ENCODE peak calls at places on chromosomes 2 and 18, in nine cellular contexts. P, M, Q, G, A, H, S, D and L are unnamed samples.

GRCh38 chr2:216074794-216075193 is 6.8 kb downstream of the PECR start:
- DNase-seq in P (no peak), S (no peak), G (no peak), Q (no peak), H (no peak), M (no peak), A (no peak), D (no peak), L (no peak)

GRCh38 chr2:205696541-205697441 is 14.5 kb downstream of the NRP2 start:
- DNase-seq in Q (no peak), M (peak; percentile 52), H (peak; percentile 63), P (peak; percentile 45), S (no peak), G (no peak), D (no peak), A (no peak), L (peak; percentile 57)

GRCh38 chr2:185502351-185502750 is 236.3 kb upstream of the FSIP2 start:
- DNase-seq in G (no peak), D (no peak), Q (no peak), H (no peak), S (no peak), A (no peak), M (no peak), P (no peak), L (no peak)

GRCh38 chr18:36780748-36781147 is 48.1 kb downstream of the TPGS2 start:
- DNase-seq in M (no peak), S (no peak), H (peak; percentile 73), A (peak; percentile 20), Q (no peak), D (no peak), P (no peak), G (no peak), L (no peak)

GRCh38 chr2:237309416-237309815 is 104.5 kb downstream of the COL6A3 start:
- DNase-seq in S (no peak), M (no peak), H (no peak), Q (no peak), D (no peak), P (no peak), G (no peak), A (no peak), L (no peak)

GRCh38 chr2:66547887-66548286 is 113.0 kb downstream of the MEIS1 start:
- DNase-seq in A (no peak), G (no peak), M (no peak), S (no peak), H (no peak), D (no peak), P (no peak), Q (no peak), L (no peak)

GRCh38 chr2:185472574-185472973 is 266.0 kb upstream of the FSIP2 start:
- DNase-seq in D (no peak), A (no peak), S (no peak), G (no peak), H (no peak), P (no peak), M (no peak), Q (no peak), L (no peak)

GRCh38 chr2:180017764-180018163 is 10.7 kb upstream of the CWC22 start:
- DNase-seq in Q (no peak), S (no peak), P (no peak), G (peak; percentile 16), H (peak; percentile 26), A (peak; percentile 64), D (no peak), M (no peak), L (peak; percentile 72)

GRCh38 chr18:31101148-31102019 is 837 bp downstream of the DSC2 start:
- DNase-seq in M (peak; percentile 13), D (no peak), S (no peak), Q (peak; percentile 28), P (no peak), H (no peak), G (no peak), A (no peak), L (no peak)
- H3K4me3 ChIP-seq in M (peak overlapping the region; percentile 74), D (peak overlapping the region; percentile 50), S (no peak overlapping the region), Q (peak overlapping the region; percentile 63), P (no peak overlapping the region), H (no peak overlapping the region), G (peak overlapping the region; percentile 57), A (peak overlapping the region; percentile 42), L (peak overlapping the region; percentile 42)

DNA sequence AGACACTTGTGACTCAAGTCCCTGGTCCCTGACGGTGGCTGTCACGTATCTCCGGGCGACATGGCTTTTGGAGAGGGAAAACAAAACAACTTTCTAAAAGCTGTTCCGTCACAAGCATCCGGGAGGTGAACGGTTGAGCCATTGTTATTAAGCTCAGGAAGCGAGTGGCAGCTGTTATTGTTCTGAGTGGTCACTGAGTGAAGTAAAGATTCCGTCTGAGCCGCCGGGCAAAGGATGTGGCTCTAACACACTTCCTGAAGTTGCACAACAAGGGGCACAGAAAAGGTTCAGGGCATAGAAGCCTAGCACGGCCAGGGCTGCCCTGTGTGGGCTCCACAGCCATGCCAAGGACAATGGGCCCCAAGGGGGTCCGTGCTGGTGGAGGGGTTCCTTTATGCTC is 24.3 kb downstream of the INPP5D start:
- DNase-seq in P (no peak), G (no peak), A (no peak), M (no peak), D (peak; percentile 87), S (no peak), Q (no peak), H (no peak), L (no peak)
- H3K4me3 ChIP-seq in P (no peak overlapping the region), G (no peak overlapping the region), A (no peak overlapping the region), M (no peak overlapping the region), D (no peak overlapping the region), S (peak overlapping the region; percentile 13), Q (no peak overlapping the region), H (no peak overlapping the region), L (no peak overlapping the region)

GRCh38 chr2:113167115-113167932 is 6.4 kb upstream of the PSD4 start:
- DNase-seq in P (no peak), H (no peak), G (no peak), A (no peak), M (no peak), S (no peak), Q (no peak), D (no peak), L (no peak)
- H3K4me3 ChIP-seq in P (no peak overlapping the region), H (no peak overlapping the region), G (no peak overlapping the region), A (no peak overlapping the region), M (no peak overlapping the region), S (peak overlapping the region; percentile 24), Q (no peak overlapping the region), D (no peak overlapping the region), L (no peak overlapping the region)

DNA sequence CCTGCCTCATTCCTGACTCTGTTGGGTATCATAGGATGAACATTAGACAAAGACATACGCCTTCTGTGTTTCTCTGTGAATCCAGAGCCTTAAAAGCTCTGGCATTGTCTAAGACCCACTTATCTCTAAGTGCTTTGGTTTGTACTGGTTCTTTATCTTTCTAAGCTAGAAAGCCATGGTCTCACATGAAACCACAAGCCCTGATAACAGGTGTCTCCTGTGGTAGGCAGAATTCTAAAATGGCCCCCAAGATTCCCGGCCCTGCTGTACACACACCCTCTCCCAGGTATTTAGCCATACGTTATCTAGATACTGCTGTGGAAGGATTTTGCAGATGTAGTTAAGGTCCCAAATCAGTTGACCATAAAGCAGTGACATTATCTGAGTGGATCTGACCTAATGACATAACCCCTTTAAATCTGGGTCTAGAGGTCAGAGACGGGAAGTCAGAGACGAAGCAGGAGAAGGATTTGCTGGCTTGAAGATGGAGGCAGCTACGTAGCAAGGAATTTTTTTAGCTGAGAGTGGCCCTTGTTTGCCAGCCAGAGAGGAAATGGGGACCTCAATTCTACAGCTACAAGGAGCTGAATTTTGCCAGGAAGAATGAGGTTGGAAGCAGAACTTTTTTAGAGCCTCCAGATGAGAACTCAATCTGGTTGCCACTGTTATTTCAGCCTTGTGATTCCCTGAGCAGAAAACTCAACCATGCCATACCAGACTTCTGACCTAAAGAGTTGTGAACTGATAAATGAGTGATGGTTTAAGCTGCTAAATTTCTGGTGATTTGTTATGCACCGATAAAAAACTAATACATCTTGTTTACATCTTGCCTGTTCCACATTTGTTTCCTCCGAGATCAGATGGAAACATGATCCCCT is 186.7 kb downstream of the CAMKMT start:
- DNase-seq in Q (no peak), H (no peak), A (no peak), S (no peak), G (no peak), D (no peak), P (no peak), M (no peak), L (no peak)
- H3K4me3 ChIP-seq in Q (no peak overlapping the region), H (no peak overlapping the region), A (no peak overlapping the region), S (no peak overlapping the region), G (no peak overlapping the region), D (no peak overlapping the region), P (no peak overlapping the region), M (no peak overlapping the region), L (no peak overlapping the region)

GRCh38 chr2:69624611-69625010 is 18.9 kb downstream of the AAK1 start:
- DNase-seq in H (no peak), Q (no peak), D (no peak), A (peak; percentile 22), P (no peak), S (no peak), G (no peak), M (no peak), L (no peak)
- H3K4me3 ChIP-seq in H (no peak overlapping the region), Q (no peak overlapping the region), D (no peak overlapping the region), A (no peak overlapping the region), P (no peak overlapping the region), S (no peak overlapping the region), G (no peak overlapping the region), M (no peak overlapping the region), L (no peak overlapping the region)

DNA sequence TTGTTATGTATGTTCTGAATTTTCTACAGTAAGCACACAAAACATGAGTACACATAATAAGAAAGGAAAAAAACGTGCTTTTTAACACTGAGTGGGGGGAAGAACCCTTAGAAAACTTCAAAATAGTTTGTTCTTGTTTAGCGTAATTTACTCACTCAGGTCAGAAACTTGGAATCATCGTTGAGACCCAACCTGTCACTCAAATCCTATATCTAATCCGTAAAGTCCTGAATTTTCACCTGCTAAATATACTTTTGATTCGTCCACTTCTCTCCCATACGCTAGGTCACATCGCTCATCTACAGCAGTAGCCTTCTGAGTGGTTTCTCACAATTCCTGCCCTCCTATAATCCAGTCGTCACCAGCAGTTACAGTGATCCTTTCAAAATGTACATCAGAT is 767 bp downstream of the TPRKB start:
- DNase-seq in M (no peak), P (no peak), D (no peak), G (no peak), H (no peak), Q (no peak), A (no peak), S (no peak), L (no peak)
- H3K4me3 ChIP-seq in M (peak overlapping the region; percentile 65), P (peak overlapping the region; percentile 78), D (peak overlapping the region; percentile 61), G (peak overlapping the region; percentile 62), H (peak overlapping the region; percentile 74), Q (peak overlapping the region; percentile 66), A (peak overlapping the region; percentile 56), S (peak overlapping the region; percentile 57), L (peak overlapping the region; percentile 83)

GRCh38 chr18:25352629-25353005 is 651 bp upstream of the ZNF521 start:
- DNase-seq in S (no peak), Q (no peak), H (no peak), M (no peak), G (no peak), A (no peak), P (no peak), D (no peak), L (no peak)
- H3K4me3 ChIP-seq in S (no peak overlapping the region), Q (no peak overlapping the region), H (peak overlapping the region; percentile 59), M (peak overlapping the region; percentile 37), G (peak overlapping the region; percentile 45), A (peak overlapping the region; percentile 52), P (peak overlapping the region; percentile 14), D (no peak overlapping the region), L (peak overlapping the region; percentile 53)